ENCODE peak calls at places on chromosomes 3 and 15, in six cellular contexts. Z is heart left ventricle, K is fibroblast of pulmonary artery, V is fibroblast of villous mesenchyme, N is fibroblast of lung, O is IMR-90. F is an unnamed sample.

GRCh38 chr15:71337197-71337845 is 222.1 kb downstream of the THSD4 start:
- DNase-seq in Z (no peak), K (no peak), V (peak), N (peak), O (no peak), F (peak)

GRCh38 chr15:42728562-42728961 is 8.4 kb downstream of the CDAN1 start:
- DNase-seq in Z (no peak), K (no peak), V (no peak), N (no peak), O (no peak), F (no peak)

GRCh38 chr3:114242947-114243346 is 5.6 kb upstream of the ZNF80 start:
- DNase-seq in Z (no peak), K (no peak), V (no peak), N (no peak), O (no peak), F (no peak)

GRCh38 chr3:1404270-1404669 is 311.4 kb downstream of the CNTN6 start:
- DNase-seq in Z (no peak), K (peak), V (peak), N (peak), O (no peak), F (peak)

GRCh38 chr3:184789314-184789998 is 22.5 kb upstream of the VPS8 start:
- DNase-seq in Z (no peak), K (no peak), V (no peak), N (no peak), O (no peak), F (no peak)

GRCh38 chr3:62587579-62588031 is 214.3 kb upstream of the FEZF2 start:
- DNase-seq in Z (no peak), K (peak), V (peak), N (peak), O (peak), F (peak)

GRCh38 chr15:71715914-71716313 is 94.4 kb upstream of the NR2E3 start:
- DNase-seq in Z (no peak), K (no peak), V (no peak), N (no peak), O (no peak), F (no peak)

GRCh38 chr3:138468886-138469285 is 34.5 kb downstream of the ESYT3 start:
- DNase-seq in Z (no peak), K (no peak), V (peak), N (no peak), O (no peak), F (no peak)

GRCh38 chr3:108528459-108529231 is 18.2 kb upstream of the MYH15 start:
- DNase-seq in Z (no peak), K (no peak), V (no peak), N (no peak), O (no peak), F (no peak)

GRCh38 chr15:42591238-42591936 is 16.0 kb downstream of the STARD9 start:
- DNase-seq in Z (no peak), K (peak), V (peak), N (peak), O (peak), F (peak)

GRCh38 chr15:23022156-23022555 is 17.2 kb downstream of the TUBGCP5 start:
- DNase-seq in Z (no peak), K (no peak), V (no peak), N (no peak), O (no peak), F (no peak)

GRCh38 chr3:48635222-48636021 is at the start of gene SLC26A6:
- DNase-seq in Z (peak), K (peak), V (peak), N (peak), O (peak), F (peak)

GRCh38 chr3:20104167-20104661 is 64.0 kb downstream of the KAT2B start:
- DNase-seq in Z (no peak), K (no peak), V (no peak), N (no peak), O (no peak), F (no peak)

GRCh38 chr15:66734961-66735908 is 33.2 kb downstream of the SMAD6 start:
- DNase-seq in Z (no peak), K (no peak), V (no peak), N (peak), O (no peak), F (no peak)

GRCh38 chr15:48090666-48091065 is 30.1 kb upstream of the SLC24A5 start:
- DNase-seq in Z (no peak), K (no peak), V (no peak), N (no peak), O (no peak), F (no peak)

GRCh38 chr15:50933353-50933752 is 24.9 kb downstream of the AP4E1 start:
- DNase-seq in Z (no peak), K (no peak), V (no peak), N (no peak), O (no peak), F (no peak)

GRCh38 chr3:16331319-16331883 is 66.4 kb downstream of the OXNAD1 start:
- DNase-seq in Z (no peak), K (no peak), V (no peak), N (no peak), O (no peak), F (no peak)

GRCh38 chr3:23961064-23961463 is 16.0 kb downstream of the NR1D2 start:
- DNase-seq in Z (no peak), K (no peak), V (no peak), N (no peak), O (peak), F (peak)

GRCh38 chr3:107285197-107285596 is 92.0 kb upstream of the CCDC54 start:
- DNase-seq in Z (no peak), K (peak), V (peak), N (peak), O (peak), F (peak)

GRCh38 chr3:126315083-126315658 is 42.0 kb downstream of the KLF15 start:
- DNase-seq in Z (no peak), K (no peak), V (no peak), N (no peak), O (no peak), F (no peak)

GRCh38 chr15:66715181-66715624 is 13.2 kb downstream of the SMAD6 start:
- DNase-seq in Z (no peak), K (no peak), V (peak), N (no peak), O (no peak), F (no peak)

GRCh38 chr3:32395451-32395970 is 3.9 kb downstream of the CMTM7 start:
- DNase-seq in Z (no peak), K (peak), V (no peak), N (no peak), O (no peak), F (no peak)

GRCh38 chr3:51319271-51319670 is 65.8 kb upstream of the MANF start:
- DNase-seq in Z (no peak), K (no peak), V (no peak), N (peak), O (peak), F (peak)

GRCh38 chr3:47082519-47082918 is 81.4 kb downstream of the SETD2 start:
- DNase-seq in Z (no peak), K (peak), V (peak), N (peak), O (peak), F (peak)

GRCh38 chr3:129597087-129597791 is 9.2 kb downstream of the PLXND1 start:
- DNase-seq in Z (peak), K (no peak), V (peak), N (peak), O (peak), F (no peak)

GRCh38 chr3:42515976-42516375 is 13.5 kb downstream of the VIPR1 start:
- DNase-seq in Z (peak), K (no peak), V (no peak), N (no peak), O (no peak), F (no peak)

GRCh38 chr15:38996111-38996541 is 431.5 kb upstream of the RASGRP1 start:
- DNase-seq in Z (no peak), K (peak), V (peak), N (peak), O (peak), F (peak)

GRCh38 chr3:134037168-134037567 is 7.4 kb upstream of the SLCO2A1 start:
- DNase-seq in Z (no peak), K (no peak), V (no peak), N (no peak), O (no peak), F (no peak)

GRCh38 chr3:134038716-134039115 is 9.0 kb upstream of the SLCO2A1 start:
- DNase-seq in Z (no peak), K (no peak), V (no peak), N (no peak), O (no peak), F (no peak)

GRCh38 chr3:134040066-134040465 is 10.3 kb upstream of the SLCO2A1 start:
- DNase-seq in Z (no peak), K (no peak), V (no peak), N (no peak), O (no peak), F (no peak)

GRCh38 chr3:134038071-134038491 is 8.4 kb upstream of the SLCO2A1 start:
- DNase-seq in Z (no peak), K (no peak), V (no peak), N (no peak), O (no peak), F (no peak)

GRCh38 chr3:134039161-134039862 is 9.6 kb upstream of the SLCO2A1 start:
- DNase-seq in Z (no peak), K (no peak), V (no peak), N (no peak), O (no peak), F (peak)
- TF ChIP-seq CTCF in Z (peak), K (peak), V (peak), N (peak), O (no peak), F (peak)

GRCh38 chr15:100131321-100132224 is 210.2 kb downstream of the ADAMTS17 start:
- DNase-seq in Z (peak), K (peak), V (peak), N (peak), O (peak), F (peak)
- H3K4me3 ChIP-seq in Z (peak), K (peak), V (peak), N (peak), O (peak), F (peak)

GRCh38 chr15:64092864-64093626 is 593 bp downstream of the CIAO2A start:
- DNase-seq in Z (peak), K (peak), V (peak), N (peak), O (peak), F (no peak)
- TF ChIP-seq CTCF in Z (no peak), K (peak), V (no peak), N (peak), O (no peak), F (no peak)

GRCh38 chr15:59399465-59400102 is 26.9 kb upstream of the MYO1E start:
- DNase-seq in Z (no peak), K (no peak), V (no peak), N (no peak), O (no peak), F (no peak)

GRCh38 chr15:59401810-59402569 is 29.3 kb upstream of the MYO1E start:
- DNase-seq in Z (no peak), K (no peak), V (no peak), N (no peak), O (no peak), F (no peak)

GRCh38 chr15:59396660-59397059 is 24.0 kb upstream of the MYO1E start:
- DNase-seq in Z (no peak), K (no peak), V (no peak), N (no peak), O (no peak), F (no peak)

GRCh38 chr15:59398220-59398619 is 25.5 kb upstream of the MYO1E start:
- DNase-seq in Z (no peak), K (no peak), V (no peak), N (no peak), O (no peak), F (no peak)

GRCh38 chr15:59400103-59400813 is 27.6 kb upstream of the MYO1E start:
- DNase-seq in Z (no peak), K (no peak), V (no peak), N (no peak), O (no peak), F (peak)
- H3K4me3 ChIP-seq in Z (no peak), K (no peak), V (no peak), N (no peak), O (no peak), F (no peak)

GRCh38 chr3:195123196-195123805 is 147.7 kb downstream of the XXYLT1 start:
- DNase-seq in Z (no peak), K (no peak), V (no peak), N (peak), O (peak), F (no peak)
- TF ChIP-seq CTCF in Z (no peak), K (peak), V (peak), N (no peak), O (peak), F (no peak)

DNA sequence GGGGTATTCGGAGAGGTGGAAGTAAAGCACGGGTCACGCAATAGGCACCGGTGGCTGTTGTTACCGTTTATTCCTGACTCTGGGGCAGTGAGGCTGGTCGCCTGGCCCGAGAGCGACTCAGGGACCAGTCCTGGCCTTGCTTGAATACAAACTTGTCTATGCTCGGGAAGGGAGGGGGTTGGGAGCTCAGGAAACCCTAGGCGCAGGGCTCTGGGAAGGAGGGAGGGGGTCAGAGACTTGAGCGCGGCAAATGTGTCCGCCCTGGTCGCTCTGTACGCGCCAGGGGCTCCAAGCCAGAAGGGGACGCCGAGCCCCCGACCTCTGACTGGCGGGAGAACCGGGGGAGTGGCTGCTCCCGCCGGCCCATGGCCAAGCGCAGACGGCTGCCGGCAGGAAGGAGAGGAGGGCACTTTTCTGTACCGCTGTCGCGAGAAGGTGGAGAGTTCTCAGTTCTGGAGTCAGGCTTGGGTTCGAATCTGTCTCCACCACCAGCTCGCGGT is 1.5 kb downstream of the SPSB4 start:
- DNase-seq in Z (peak), K (no peak), V (no peak), N (no peak), O (no peak), F (no peak)
- H3K4me3 ChIP-seq in Z (peak), K (no peak), V (no peak), N (no peak), O (no peak), F (peak)

GRCh38 chr3:186844908-186845307 is 2.4 kb downstream of the ADIPOQ start:
- DNase-seq in Z (no peak), K (no peak), V (no peak), N (no peak), O (no peak), F (no peak)

GRCh38 chr3:186852994-186853393 is 10.5 kb downstream of the ADIPOQ start:
- DNase-seq in Z (no peak), K (no peak), V (no peak), N (no peak), O (no peak), F (no peak)

GRCh38 chr3:186854146-186854545 is 11.6 kb downstream of the ADIPOQ start:
- DNase-seq in Z (no peak), K (no peak), V (no peak), N (no peak), O (no peak), F (no peak)

GRCh38 chr3:186847437-186847836 is 4.9 kb downstream of the ADIPOQ start:
- DNase-seq in Z (no peak), K (no peak), V (no peak), N (no peak), O (no peak), F (no peak)

GRCh38 chr3:186849392-186849975 is 7.0 kb downstream of the ADIPOQ start:
- DNase-seq in Z (no peak), K (peak), V (peak), N (peak), O (peak), F (peak)
- TF ChIP-seq CTCF in Z (peak), K (peak), V (peak), N (peak), O (peak), F (peak)

GRCh38 chr3:71453319-71453718 is 130.2 kb downstream of the FOXP1 start:
- DNase-seq in Z (no peak), K (no peak), V (no peak), N (no peak), O (no peak), F (no peak)
- H3K4me3 ChIP-seq in Z (no peak), K (no peak), V (no peak), N (no peak), O (no peak), F (no peak)

DNA sequence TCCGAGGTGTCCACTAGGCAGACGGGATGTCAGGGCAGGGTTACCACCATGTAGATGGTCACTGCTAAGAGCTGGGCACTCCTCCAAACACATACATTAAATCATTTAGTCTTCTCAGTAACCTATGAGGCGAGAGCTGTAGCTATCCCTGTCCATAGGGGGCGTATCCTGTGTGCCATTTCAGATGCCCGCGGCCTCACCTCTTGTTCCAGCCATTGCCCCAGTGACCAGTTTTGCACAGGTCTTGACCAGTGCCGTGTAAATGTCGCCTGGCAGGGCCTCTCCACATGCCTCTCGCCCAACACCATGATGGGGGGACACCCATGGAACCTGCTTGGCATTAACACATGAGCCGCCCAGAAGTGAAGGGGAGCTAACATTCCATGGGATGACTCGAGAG is 20.8 kb upstream of the SRP14 start:
- DNase-seq in Z (no peak), K (no peak), V (no peak), N (no peak), O (no peak), F (no peak)
- TF ChIP-seq CTCF in Z (no peak), K (no peak), V (no peak), N (no peak), O (no peak), F (no peak)

DNA sequence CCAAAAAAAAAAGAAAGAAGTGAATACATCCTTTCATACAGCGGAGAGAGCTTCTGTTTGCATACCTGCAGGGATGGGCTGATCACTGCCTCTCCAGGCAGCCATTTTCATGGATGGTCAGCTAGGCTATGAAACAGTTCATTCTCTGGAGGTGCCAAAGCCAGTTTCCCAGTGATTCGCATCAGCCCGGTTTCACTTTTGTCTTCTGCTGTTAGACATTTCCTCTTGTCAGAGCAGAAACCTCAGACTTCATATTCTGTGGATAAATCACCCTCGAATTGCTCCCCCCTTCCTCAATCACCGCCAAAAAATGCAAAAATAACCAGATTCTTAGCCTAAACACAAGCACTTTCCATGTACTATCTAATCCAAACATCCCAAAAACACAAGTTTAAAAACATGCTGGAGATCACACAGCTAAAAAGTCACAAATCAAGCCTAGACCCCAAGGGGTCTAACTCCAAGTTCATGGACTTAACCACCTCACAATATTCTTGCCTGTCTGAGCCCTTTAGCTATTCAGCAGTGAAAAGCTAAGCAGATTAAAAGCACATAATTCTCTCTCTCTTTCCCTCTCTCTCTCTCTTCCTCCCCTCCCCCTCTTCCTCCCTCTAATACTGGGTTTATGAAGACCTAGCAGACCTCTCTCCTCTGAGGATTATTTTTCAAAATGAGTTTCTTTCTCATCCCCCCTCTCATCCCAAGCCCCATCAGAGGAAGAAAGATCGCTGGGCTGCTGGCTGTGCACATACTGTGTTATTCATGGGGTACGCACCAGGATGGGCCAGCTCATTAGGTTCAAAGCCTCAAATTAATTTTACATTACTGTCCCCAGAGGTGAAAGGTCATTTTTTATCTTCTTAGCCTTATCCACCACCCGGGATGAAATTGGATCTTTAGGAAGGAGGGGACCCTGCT is 225.3 kb downstream of the ADAMTS9 start:
- DNase-seq in Z (no peak), K (peak), V (peak), N (peak), O (peak), F (no peak)
- H3K4me3 ChIP-seq in Z (no peak), K (peak), V (peak), N (peak), O (peak), F (no peak)

F was measured in bronchial epithelial cell.